ENCODE peak calls at places on chromosome 2, in ten cellular contexts. I is GM20000, X is MM.1S, P is spleen, F is heart right ventricle, U is fibroblast of mammary gland, S is tibial artery, K is nephron progenitor cell, N is upper lobe of left lung, W is WERI-Rb-1. J is an unnamed sample.

GRCh38 chr2:116719841-116720240 is 1094.7 kb upstream of the DDX18 start:
- DNase-seq in P (no peak), N (no peak), S (no peak), I (no peak), W (no peak), U (peak; percentile 0), F (no peak), K (no peak), X (no peak), J (no peak)

GRCh38 chr2:95050385-95051300 is 25.1 kb downstream of the MAL start:
- DNase-seq in I (no peak), S (no peak), W (no peak), P (peak; percentile 42), K (no peak), U (no peak), F (no peak), N (no peak), X (no peak), J (no peak)

GRCh38 chr2:156590313-156590712 is 154.1 kb downstream of the GPD2 start:
- DNase-seq in P (no peak), I (no peak), N (no peak), F (no peak), K (no peak), U (no peak), X (no peak), S (no peak), W (no peak), J (no peak)

GRCh38 chr2:160646684-160647444 is 153.3 kb upstream of the RBMS1 start:
- DNase-seq in I (no peak), K (no peak), S (no peak), X (no peak), W (no peak), U (no peak), P (no peak), N (no peak), F (no peak), J (no peak)

GRCh38 chr2:235021752-235022151 is 69.9 kb downstream of the SH3BP4 start:
- DNase-seq in K (no peak), F (no peak), I (no peak), N (no peak), X (no peak), W (no peak), S (no peak), U (peak; percentile 95), P (no peak), J (no peak)

GRCh38 chr2:70070557-70071268 is 16.6 kb upstream of the PCBP1 start:
- DNase-seq in W (peak; percentile 78), X (peak; percentile 87), F (peak; percentile 86), K (peak; percentile 42), N (no peak), I (peak; percentile 82), U (peak; percentile 91), P (no peak), S (peak; percentile 72), J (peak; percentile 27)

GRCh38 chr2:168460561-168460960 is 4.5 kb downstream of the CERS6 start:
- DNase-seq in F (no peak), K (no peak), X (no peak), U (no peak), W (no peak), P (no peak), S (no peak), N (no peak), I (no peak), J (no peak)

GRCh38 chr2:28746504-28747111 is 5.0 kb upstream of the PPP1CB start:
- DNase-seq in W (no peak), X (no peak), S (no peak), I (no peak), K (no peak), F (no peak), U (no peak), P (no peak), N (no peak), J (no peak)

GRCh38 chr2:47043142-47043890 is 111.8 kb downstream of the STPG4 start:
- DNase-seq in N (no peak), W (peak; percentile 69), K (no peak), P (peak; percentile 82), I (no peak), F (peak; percentile 78), X (no peak), U (peak; percentile 97), S (no peak), J (no peak)

GRCh38 chr2:186780701-186781316 is 68.2 kb downstream of the ZSWIM2 start:
- DNase-seq in S (no peak), W (peak; percentile 45), I (no peak), P (no peak), N (no peak), X (peak; percentile 11), K (no peak), F (no peak), U (peak; percentile 35), J (no peak)
- TF ChIP-seq CTCF in S (no peak), W (peak; percentile 50), I (no peak), P (no peak), N (no peak), X (peak; percentile 35), K (no peak), F (no peak), U (peak; percentile 17), J (peak; percentile 33)

DNA sequence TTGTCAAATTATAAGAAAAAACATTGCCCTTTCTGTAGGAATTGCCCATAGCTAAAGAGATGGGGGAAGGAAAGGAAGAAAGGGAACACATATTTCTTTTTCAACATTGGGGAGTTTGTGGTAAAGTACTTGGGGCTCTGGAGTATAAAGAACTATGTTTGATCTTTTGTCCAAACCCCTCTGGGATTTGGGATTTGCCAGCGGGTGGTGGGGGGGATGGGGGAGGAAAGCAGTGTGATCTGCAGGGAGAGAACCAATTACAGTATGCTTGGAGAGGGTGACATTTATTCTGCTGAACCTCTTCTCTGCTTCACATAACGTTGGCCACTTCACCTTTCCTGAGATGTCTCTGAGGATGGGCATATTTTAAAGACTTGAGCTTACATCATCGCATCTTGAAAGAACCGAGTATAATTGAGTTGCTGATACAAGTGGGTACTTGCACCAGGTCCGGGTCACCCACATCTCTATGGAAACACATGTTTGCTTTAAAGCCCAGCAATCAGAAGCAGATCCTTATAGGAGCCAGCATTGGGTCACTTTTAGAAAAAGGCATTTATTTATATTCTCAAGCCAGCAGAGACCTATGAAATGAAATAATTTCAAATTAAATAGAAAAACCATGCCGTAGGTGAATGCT is 73.1 kb downstream of the SPATS2L start:
- DNase-seq in I (no peak), K (no peak), F (no peak), U (no peak), P (no peak), W (no peak), X (no peak), N (no peak), S (no peak), J (no peak)
- TF ChIP-seq CTCF in I (no peak), K (no peak), F (no peak), U (no peak), P (no peak), W (no peak), X (no peak), N (no peak), S (no peak), J (no peak)

GRCh38 chr2:9095690-9096089 is 92.2 kb upstream of the MBOAT2 start:
- DNase-seq in N (peak; percentile 87), F (peak; percentile 60), K (peak; percentile 42), P (peak; percentile 82), W (no peak), I (no peak), X (no peak), U (peak; percentile 43), S (peak; percentile 55), J (no peak)
- TF ChIP-seq CTCF in N (no peak), F (peak; percentile 17), K (no peak), P (no peak), W (no peak), I (no peak), X (no peak), U (peak; percentile 19), S (no peak), J (no peak)

DNA sequence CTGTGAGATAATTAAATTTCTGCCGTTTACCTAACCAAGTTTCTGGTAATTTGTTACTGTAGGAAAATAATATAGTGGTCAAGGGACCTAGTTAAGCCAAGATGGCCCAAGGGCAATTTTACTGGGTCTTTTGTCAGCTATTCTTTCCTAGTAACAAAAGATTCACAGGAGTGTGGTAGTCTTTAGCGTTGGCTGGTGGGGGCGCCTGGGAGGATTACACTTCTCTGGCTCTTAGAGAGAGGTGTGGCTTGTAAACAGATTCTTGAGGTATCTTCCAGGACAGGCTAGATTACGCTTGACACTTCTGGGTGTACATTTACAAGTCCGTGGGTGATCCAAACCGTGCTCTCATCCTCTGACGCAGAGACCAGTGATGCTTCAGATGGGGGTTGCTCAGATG is 3.3 kb upstream of the ACOXL start:
- DNase-seq in K (no peak), P (no peak), S (no peak), N (no peak), W (no peak), I (no peak), U (no peak), F (no peak), X (no peak), J (no peak)
- TF ChIP-seq CTCF in K (no peak), P (no peak), S (no peak), N (no peak), W (no peak), I (no peak), U (no peak), F (no peak), X (no peak), J (no peak)

GRCh38 chr2:231929961-231930600 is 3.9 kb upstream of the NPPC start:
- DNase-seq in F (peak; percentile 70), N (peak; percentile 72), X (no peak), S (no peak), I (peak; percentile 56), P (peak; percentile 64), W (peak; percentile 74), K (peak; percentile 46), U (peak; percentile 35), J (no peak)
- TF ChIP-seq CTCF in F (peak; percentile 34), N (no peak), X (peak; percentile 49), S (no peak), I (peak; percentile 62), P (no peak), W (peak; percentile 91), K (peak; percentile 27), U (peak; percentile 37), J (peak; percentile 53)

DNA sequence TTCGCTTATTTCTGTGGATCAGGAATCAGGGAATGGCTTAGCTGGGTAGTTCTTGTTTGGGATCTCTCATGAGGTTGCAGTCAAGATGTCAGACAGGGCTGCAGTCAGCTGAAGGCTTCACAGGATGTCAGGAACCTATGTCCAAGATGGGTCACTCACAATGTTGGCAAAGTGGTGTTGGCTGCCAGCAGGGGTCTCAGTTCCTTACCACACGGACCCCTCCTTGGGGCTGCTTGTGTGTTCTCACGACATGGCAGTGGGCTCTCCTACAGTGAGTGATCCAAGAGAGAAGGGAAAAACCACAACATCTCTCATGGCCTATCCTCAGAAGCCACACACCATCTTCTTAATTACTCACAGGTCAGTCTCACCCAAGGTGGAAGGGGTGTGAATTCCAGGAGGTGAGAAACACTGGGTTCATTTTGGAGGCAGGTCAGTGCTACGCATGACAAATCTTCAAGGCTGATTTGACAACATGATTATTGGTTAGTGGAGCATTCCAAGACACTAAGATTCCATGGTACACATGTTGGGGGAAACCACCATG is 1.3 kb upstream of the ANTXR1 start:
- DNase-seq in W (peak; percentile 32), I (no peak), K (peak; percentile 8), X (no peak), S (no peak), F (no peak), U (no peak), P (no peak), N (no peak), J (no peak)
- TF ChIP-seq CTCF in W (peak; percentile 61), I (no peak), K (no peak), X (no peak), S (no peak), F (no peak), U (no peak), P (no peak), N (no peak), J (peak; percentile 24)

J was measured in progenitor cell of endocrine pancreas.